ENCODE peak calls at places on chromosomes 13 and 19, in four cellular contexts. G is K562, B is H1, P is HepG2. T is an unnamed sample.
A peak's percentile ranks its signal among the peaks of the same experiment; 100 is the strongest.

GRCh38 chr19:38683393-38684077 is 36.1 kb downstream of the ACTN4 start:
- DNase-seq in G (peak; percentile 84), B (peak; percentile 83), P (peak; percentile 96), T (no peak)

GRCh38 chr19:43618921-43619261 is 538 bp downstream of the ZNF428 start:
- DNase-seq in P (peak; percentile 79), G (peak; percentile 61), B (no peak), T (peak; percentile 30)

GRCh38 chr13:109955598-109955997 is 169.2 kb upstream of the IRS2 start:
- DNase-seq in B (no peak), P (peak; percentile 3), G (no peak), T (no peak)

GRCh38 chr19:47309038-47309437 is 623 bp upstream of the C5AR1 start:
- DNase-seq in P (no peak), G (no peak), B (no peak), T (no peak)

GRCh38 chr19:17869114-17869608 is 2.6 kb upstream of the SLC5A5 start:
- DNase-seq in G (no peak), B (peak; percentile 63), P (no peak), T (no peak)

GRCh38 chr13:39559838-39560237 is 43.2 kb downstream of the LHFPL6 start:
- DNase-seq in G (no peak), B (no peak), P (no peak), T (no peak)

GRCh38 chr13:59721889-59722579 is 441.7 kb downstream of the DIAPH3 start:
- DNase-seq in B (no peak), P (no peak), G (no peak), T (no peak)

GRCh38 chr13:51243832-51244231 is 21.6 kb downstream of the FAM124A start:
- DNase-seq in G (no peak), P (no peak), B (peak; percentile 72), T (no peak)

GRCh38 chr19:30888937-30889336 is 460.3 kb downstream of the TSHZ3 start:
- DNase-seq in G (no peak), P (no peak), B (no peak), T (no peak)

GRCh38 chr13:113059891-113060290 is 45.7 kb upstream of the F7 start:
- DNase-seq in B (no peak), G (no peak), P (no peak), T (no peak)

GRCh38 chr13:83839158-83839557 is 43.1 kb downstream of the SLITRK1 start:
- DNase-seq in G (no peak), B (no peak), P (no peak), T (no peak)

GRCh38 chr13:47046706-47047105 is 149.9 kb upstream of the HTR2A start:
- DNase-seq in B (no peak), G (no peak), P (no peak), T (no peak)

GRCh38 chr19:55189424-55189823 is 9.3 kb upstream of the SYT5 start:
- DNase-seq in B (no peak), P (no peak), G (no peak), T (no peak)

GRCh38 chr13:90272356-90272755 is 1075.1 kb upstream of the MIR17HG start:
- DNase-seq in B (no peak), P (no peak), G (no peak), T (no peak)

GRCh38 chr19:55080121-55080914 is 4.6 kb downstream of the EPS8L1 start:
- DNase-seq in G (peak; percentile 96), B (peak; percentile 94), P (peak; percentile 35), T (no peak)

GRCh38 chr19:46466536-46467199 is 4.7 kb downstream of the PNMA8A start:
- DNase-seq in B (no peak), P (no peak), G (no peak), T (peak; percentile 55)

GRCh38 chr13:111267205-111267604 is 53.2 kb upstream of the TEX29 start:
- DNase-seq in G (no peak), P (no peak), B (peak; percentile 19), T (no peak)

GRCh38 chr13:33744589-33745369 is 73.2 kb upstream of the RFC3 start:
- DNase-seq in P (no peak), G (no peak), B (no peak), T (no peak)

GRCh38 chr13:59356607-59357006 is 807.1 kb downstream of the DIAPH3 start:
- DNase-seq in P (no peak), G (no peak), B (no peak), T (no peak)

GRCh38 chr13:27857271-27857670 is 62.5 kb upstream of the PDX1 start:
- DNase-seq in B (no peak), P (no peak), G (no peak), T (no peak)

GRCh38 chr13:25738342-25738771 is 313.5 kb downstream of the SHISA2 start:
- DNase-seq in G (no peak), P (no peak), B (no peak), T (no peak)

GRCh38 chr19:37905936-37906867 is at the start of gene WDR87:
- DNase-seq in P (peak; percentile 51), G (peak; percentile 55), B (no peak), T (no peak)

GRCh38 chr19:3188627-3189596 is 3.2 kb downstream of the NCLN start:
- DNase-seq in G (no peak), B (no peak), P (no peak), T (no peak)

GRCh38 chr19:28292822-28293500 is 920.0 kb downstream of the UQCRFS1 start:
- DNase-seq in G (no peak), B (no peak), P (no peak), T (no peak)

GRCh38 chr19:1555802-1556638 is 12.1 kb downstream of the MEX3D start:
- DNase-seq in B (no peak), G (no peak), P (no peak), T (no peak)

GRCh38 chr19:1558552-1558951 is 9.6 kb downstream of the MEX3D start:
- DNase-seq in B (no peak), P (no peak), G (no peak), T (no peak)

GRCh38 chr19:1553415-1553814 is 14.7 kb downstream of the MEX3D start:
- DNase-seq in B (no peak), P (no peak), G (no peak), T (no peak)

GRCh38 chr19:1556639-1557070 is 11.5 kb downstream of the MEX3D start:
- DNase-seq in P (no peak), G (no peak), B (no peak), T (no peak)

GRCh38 chr19:1554968-1555801 is 12.9 kb downstream of the MEX3D start:
- DNase-seq in P (no peak), G (no peak), B (no peak), T (no peak)
- TF ChIP-seq CBX5 in P (no peak), G (no peak), B (no peak), T (no peak)

GRCh38 chr13:37495046-37495445 is 103.5 kb downstream of the POSTN start:
- DNase-seq in P (no peak), G (no peak), B (no peak), T (no peak)
- TF ChIP-seq CBX5 in P (no peak), G (no peak), B (no peak), T (no peak)

DNA sequence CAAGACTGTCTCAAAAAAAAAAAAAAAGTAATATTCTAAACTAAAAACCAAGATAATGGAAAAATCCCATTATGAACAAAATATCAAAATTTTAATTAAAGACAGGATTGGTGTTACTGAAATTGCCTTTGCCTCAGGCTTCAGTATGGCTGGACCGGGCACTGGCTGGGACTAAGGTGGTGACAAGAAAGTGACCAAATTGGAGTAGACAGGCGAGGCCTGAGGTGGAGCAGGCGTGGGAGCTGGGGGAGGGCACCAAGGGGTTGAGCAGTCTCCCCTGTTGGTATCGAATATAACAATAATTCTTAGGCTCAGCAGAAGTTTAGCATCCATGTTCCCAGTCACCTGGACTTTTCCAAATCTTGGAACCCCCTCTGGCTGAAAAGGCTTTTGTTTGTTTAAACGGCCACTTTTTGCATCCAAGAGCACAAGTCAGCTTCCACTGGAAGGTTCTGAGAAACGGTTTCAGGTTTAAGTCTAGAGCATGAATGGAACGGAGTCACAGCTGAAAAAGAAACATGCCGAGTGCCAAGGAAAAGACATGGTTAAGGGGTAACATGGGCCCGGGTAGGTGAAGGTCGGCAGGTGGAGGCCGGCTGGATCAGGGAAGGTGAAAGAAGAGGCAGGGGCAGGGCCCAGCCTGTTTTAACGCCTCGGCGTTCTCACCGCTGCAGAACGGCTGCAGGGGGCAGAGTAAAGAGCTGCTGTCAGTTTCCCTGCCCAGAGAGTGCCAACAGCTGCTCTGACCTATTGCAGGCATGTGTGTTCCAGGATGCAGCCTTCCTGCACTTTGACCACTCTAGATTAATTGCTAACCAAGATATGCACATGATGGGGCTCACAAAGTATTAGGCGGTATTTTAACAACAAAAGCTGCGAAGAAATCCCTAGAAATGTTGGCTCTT is 104.4 kb downstream of the TM9SF2 start:
- DNase-seq in G (peak; percentile 24), P (peak; percentile 78), B (peak; percentile 73), T (no peak)
- TF ChIP-seq CBX5 in G (no peak), P (no peak), B (no peak), T (no peak)

GRCh38 chr13:30736461-30736860 is 1.1 kb downstream of the ALOX5AP start:
- DNase-seq in B (no peak), G (no peak), P (no peak), T (no peak)

GRCh38 chr13:30737511-30738342 is 2.4 kb downstream of the ALOX5AP start:
- DNase-seq in B (no peak), G (no peak), P (no peak), T (no peak)

GRCh38 chr13:30736921-30737320 is 1.6 kb downstream of the ALOX5AP start:
- DNase-seq in P (no peak), B (no peak), G (no peak), T (no peak)

GRCh38 chr13:30734434-30734833 is 909 bp upstream of the ALOX5AP start:
- DNase-seq in G (no peak), P (no peak), B (no peak), T (no peak)

GRCh38 chr13:30735025-30735967 is at the start of gene ALOX5AP:
- DNase-seq in B (no peak), P (no peak), G (no peak), T (peak; percentile 72)
- TF ChIP-seq CBX5 in B (no peak), P (no peak), G (no peak), T (no peak)

GRCh38 chr13:34878354-34878753 is 63.7 kb upstream of the NBEA start:
- DNase-seq in G (no peak), P (no peak), B (no peak), T (no peak)
- TF ChIP-seq CBX5 in G (no peak), P (no peak), B (no peak), T (no peak)